ENCODE peak calls at places on chromosome 1, in eight cellular contexts. C, A, L, F, Y, W, N and I are unnamed samples.

GRCh38 chr1:159012495-159012894 is 2.8 kb downstream of the IFI16 start:
- DNase-seq in A (no peak), N (no peak), C (no peak), L (peak), F (peak), Y (peak), W (peak), I (peak)

GRCh38 chr1:184890539-184890973 is 83.8 kb downstream of the NIBAN1 start:
- DNase-seq in Y (no peak), N (peak), A (no peak), W (peak), C (no peak), F (no peak), L (peak), I (peak)

GRCh38 chr1:221263831-221264767 is 384.9 kb downstream of the HLX start:
- DNase-seq in L (peak), C (peak), Y (no peak), A (peak), W (peak), N (peak), F (peak), I (peak)

GRCh38 chr1:195733826-195734225 is 874.4 kb downstream of the KCNT2 start:
- DNase-seq in F (peak), Y (no peak), N (no peak), A (no peak), W (peak), C (no peak), L (no peak), I (no peak)

GRCh38 chr1:9437931-9438330 is 101.3 kb upstream of the SLC25A33 start:
- DNase-seq in A (peak), Y (no peak), F (no peak), N (peak), W (peak), L (no peak), C (no peak), I (no peak)

GRCh38 chr1:210292276-210292851 is 36.3 kb upstream of the HHAT start:
- DNase-seq in L (peak), N (peak), A (peak), W (peak), C (peak), Y (peak), F (no peak), I (peak)

GRCh38 chr1:68175621-68176398 is 56.5 kb downstream of the WLS start:
- DNase-seq in A (no peak), C (no peak), N (peak), F (no peak), Y (no peak), W (peak), L (no peak), I (no peak)

GRCh38 chr1:203625623-203626189 is 926 bp upstream of the ATP2B4 start:
- DNase-seq in Y (peak), A (no peak), N (peak), L (no peak), C (no peak), F (peak), W (peak), I (peak)

GRCh38 chr1:203286161-203286984 is 18.9 kb upstream of the BTG2 start:
- DNase-seq in Y (no peak), A (no peak), C (no peak), L (no peak), F (no peak), W (no peak), N (no peak), I (no peak)

GRCh38 chr1:211258756-211259595 is at the start of gene RCOR3:
- DNase-seq in W (peak), L (peak), Y (peak), F (peak), A (peak), N (peak), C (peak), I (peak)

GRCh38 chr1:154751690-154752089 is 118.4 kb downstream of the KCNN3 start:
- DNase-seq in L (no peak), A (no peak), C (no peak), F (peak), W (peak), Y (no peak), N (no peak), I (no peak)

GRCh38 chr1:1157033-1157365 is 16.7 kb upstream of the TTLL10 start:
- DNase-seq in N (no peak), W (no peak), F (no peak), Y (no peak), A (peak), L (no peak), C (no peak), I (no peak)

GRCh38 chr1:8858112-8858668 is 20.3 kb downstream of the ENO1 start:
- DNase-seq in A (no peak), W (peak), L (peak), N (peak), F (peak), Y (no peak), C (no peak), I (peak)

GRCh38 chr1:217907504-217907903 is 276.4 kb downstream of the SPATA17 start:
- DNase-seq in A (no peak), Y (no peak), W (peak), F (no peak), N (peak), C (no peak), L (peak), I (no peak)

GRCh38 chr1:54012008-54012325 is 6.0 kb downstream of the LDLRAD1 start:
- DNase-seq in L (no peak), A (no peak), F (no peak), C (no peak), W (no peak), Y (no peak), N (no peak), I (no peak)

GRCh38 chr1:62196091-62196690 is 1.5 kb downstream of the L1TD1 start:
- DNase-seq in A (peak), L (no peak), C (no peak), Y (no peak), N (no peak), F (no peak), W (no peak), I (no peak)